ENCODE peak calls at places on chromosomes 11 and 22, in seven cellular contexts. One of them, this sample, is unnamed.
A peak's percentile ranks its signal among the peaks of the same experiment; 100 is the strongest.

GRCh38 chr11:2574043-2574552 is 125.7 kb downstream of the KCNQ1OT1 start:
- DNase-seq in SK-N-SH: no peak
- DNase-seq in GM12878: no peak
- DNase-seq in HCT116: no peak
- DNase-seq in H1: no peak
- DNase-seq in HepG2: no peak
- DNase-seq in K562: no peak
- DNase-seq in this sample: no peak

GRCh38 chr11:118010738-118011461 is 24.7 kb downstream of the IL10RA start:
- DNase-seq in SK-N-SH: no peak
- DNase-seq in GM12878: peak; percentile 86
- DNase-seq in HCT116: no peak
- DNase-seq in H1: no peak
- DNase-seq in HepG2: no peak
- DNase-seq in K562: peak; percentile 55
- DNase-seq in this sample: no peak

GRCh38 chr11:57546869-57547518 is 9.6 kb downstream of the SMTNL1 start:
- DNase-seq in SK-N-SH: peak; percentile 35
- DNase-seq in GM12878: no peak
- DNase-seq in HCT116: no peak
- DNase-seq in H1: no peak
- DNase-seq in HepG2: peak; percentile 75
- DNase-seq in K562: peak; percentile 66
- DNase-seq in this sample: no peak

GRCh38 chr11:21514298-21514697 is 678.6 kb upstream of the ANO5 start:
- DNase-seq in SK-N-SH: peak; percentile 15
- DNase-seq in GM12878: no peak
- DNase-seq in HCT116: no peak
- DNase-seq in H1: no peak
- DNase-seq in HepG2: peak; percentile 1
- DNase-seq in K562: peak; percentile 0
- DNase-seq in this sample: no peak

GRCh38 chr11:46277313-46277622 is 194 bp upstream of the CREB3L1 start:
- DNase-seq in SK-N-SH: no peak
- DNase-seq in GM12878: no peak
- DNase-seq in HCT116: no peak
- DNase-seq in H1: no peak
- DNase-seq in HepG2: no peak
- DNase-seq in K562: peak; percentile 84
- DNase-seq in this sample: no peak

GRCh38 chr22:25165785-25166184 is 33.9 kb upstream of the CRYBB3 start:
- DNase-seq in SK-N-SH: no peak
- DNase-seq in GM12878: no peak
- DNase-seq in HCT116: no peak
- DNase-seq in H1: no peak
- DNase-seq in HepG2: no peak
- DNase-seq in K562: no peak
- DNase-seq in this sample: no peak

GRCh38 chr11:114080219-114080618 is 20.7 kb downstream of the ZBTB16 start:
- DNase-seq in SK-N-SH: no peak
- DNase-seq in GM12878: no peak
- DNase-seq in HCT116: no peak
- DNase-seq in H1: no peak
- DNase-seq in HepG2: no peak
- DNase-seq in K562: no peak
- DNase-seq in this sample: no peak

GRCh38 chr11:134483857-134484256 is 71.8 kb upstream of the B3GAT1 start:
- DNase-seq in SK-N-SH: no peak
- DNase-seq in GM12878: no peak
- DNase-seq in HCT116: no peak
- DNase-seq in H1: no peak
- DNase-seq in HepG2: no peak
- DNase-seq in K562: no peak
- DNase-seq in this sample: no peak

GRCh38 chr11:69113226-69113625 is 42.5 kb upstream of the SMIM38 start:
- DNase-seq in SK-N-SH: no peak
- DNase-seq in GM12878: no peak
- DNase-seq in HCT116: no peak
- DNase-seq in H1: no peak
- DNase-seq in HepG2: no peak
- DNase-seq in K562: no peak
- DNase-seq in this sample: no peak

GRCh38 chr11:76803023-76803422 is 19.9 kb downstream of the TSKU start:
- DNase-seq in SK-N-SH: no peak
- DNase-seq in GM12878: no peak
- DNase-seq in HCT116: no peak
- DNase-seq in H1: no peak
- DNase-seq in HepG2: no peak
- DNase-seq in K562: no peak
- DNase-seq in this sample: no peak

GRCh38 chr22:35355744-35356420 is 25.0 kb upstream of the HMOX1 start:
- DNase-seq in SK-N-SH: no peak
- DNase-seq in GM12878: no peak
- DNase-seq in HCT116: no peak
- DNase-seq in H1: no peak
- DNase-seq in HepG2: no peak
- DNase-seq in K562: no peak
- DNase-seq in this sample: no peak

GRCh38 chr11:74748211-74749126 is at the start of gene RNF169:
- DNase-seq in SK-N-SH: peak; percentile 97
- DNase-seq in GM12878: peak; percentile 90
- DNase-seq in HCT116: peak; percentile 87
- DNase-seq in H1: peak; percentile 84
- DNase-seq in HepG2: peak; percentile 91
- DNase-seq in K562: peak; percentile 96
- DNase-seq in this sample: peak; percentile 80

GRCh38 chr11:43681543-43681942 is 1.0 kb downstream of the HSD17B12 start:
- DNase-seq in SK-N-SH: no peak
- DNase-seq in GM12878: no peak
- DNase-seq in HCT116: no peak
- DNase-seq in H1: no peak
- DNase-seq in HepG2: peak; percentile 27
- DNase-seq in K562: no peak
- DNase-seq in this sample: no peak

GRCh38 chr22:24140357-24140756 is 40.9 kb upstream of the SUSD2 start:
- DNase-seq in SK-N-SH: no peak
- DNase-seq in GM12878: no peak
- DNase-seq in HCT116: no peak
- DNase-seq in H1: no peak
- DNase-seq in HepG2: no peak
- DNase-seq in K562: no peak
- DNase-seq in this sample: no peak

GRCh38 chr22:28600546-28601143 is 79.0 kb downstream of the TTC28 start:
- DNase-seq in SK-N-SH: peak; percentile 25
- DNase-seq in GM12878: no peak
- DNase-seq in HCT116: peak; percentile 24
- DNase-seq in H1: no peak
- DNase-seq in HepG2: peak; percentile 53
- DNase-seq in K562: peak; percentile 48
- DNase-seq in this sample: no peak

GRCh38 chr11:88292156-88292844 is 45.2 kb downstream of the CTSC start:
- DNase-seq in SK-N-SH: peak; percentile 12
- DNase-seq in GM12878: no peak
- DNase-seq in HCT116: peak; percentile 2
- DNase-seq in H1: no peak
- DNase-seq in HepG2: peak; percentile 6
- DNase-seq in K562: no peak
- DNase-seq in this sample: no peak

GRCh38 chr22:43985532-43985931 is 30.3 kb downstream of the SAMM50 start:
- DNase-seq in SK-N-SH: no peak
- DNase-seq in GM12878: no peak
- DNase-seq in HCT116: no peak
- DNase-seq in H1: no peak
- DNase-seq in HepG2: no peak
- DNase-seq in K562: peak; percentile 91
- DNase-seq in this sample: no peak

GRCh38 chr22:32050678-32051515 is 7.8 kb downstream of the SLC5A1 start:
- DNase-seq in SK-N-SH: no peak
- DNase-seq in GM12878: peak; percentile 63
- DNase-seq in HCT116: peak; percentile 95
- DNase-seq in H1: no peak
- DNase-seq in HepG2: peak; percentile 20
- DNase-seq in K562: peak; percentile 46
- DNase-seq in this sample: peak; percentile 43

GRCh38 chr22:17786435-17787158 is 12.3 kb upstream of the BID start:
- DNase-seq in SK-N-SH: no peak
- DNase-seq in GM12878: no peak
- DNase-seq in HCT116: no peak
- DNase-seq in H1: no peak
- DNase-seq in HepG2: peak; percentile 91
- DNase-seq in K562: peak; percentile 94
- DNase-seq in this sample: no peak

GRCh38 chr22:17783773-17784480 is 9.7 kb upstream of the BID start:
- DNase-seq in SK-N-SH: peak; percentile 59
- DNase-seq in GM12878: no peak
- DNase-seq in HCT116: no peak
- DNase-seq in H1: no peak
- DNase-seq in HepG2: no peak
- DNase-seq in K562: no peak
- DNase-seq in this sample: no peak

GRCh38 chr22:17787159-17788022 is 13.1 kb upstream of the BID start:
- DNase-seq in SK-N-SH: no peak
- DNase-seq in GM12878: no peak
- DNase-seq in HCT116: no peak
- DNase-seq in H1: no peak
- DNase-seq in HepG2: no peak
- DNase-seq in K562: no peak
- DNase-seq in this sample: no peak

GRCh38 chr22:17784776-17785175 is 10.5 kb upstream of the BID start:
- DNase-seq in SK-N-SH: no peak
- DNase-seq in GM12878: no peak
- DNase-seq in HCT116: no peak
- DNase-seq in H1: no peak
- DNase-seq in HepG2: no peak
- DNase-seq in K562: no peak
- DNase-seq in this sample: no peak

DNA sequence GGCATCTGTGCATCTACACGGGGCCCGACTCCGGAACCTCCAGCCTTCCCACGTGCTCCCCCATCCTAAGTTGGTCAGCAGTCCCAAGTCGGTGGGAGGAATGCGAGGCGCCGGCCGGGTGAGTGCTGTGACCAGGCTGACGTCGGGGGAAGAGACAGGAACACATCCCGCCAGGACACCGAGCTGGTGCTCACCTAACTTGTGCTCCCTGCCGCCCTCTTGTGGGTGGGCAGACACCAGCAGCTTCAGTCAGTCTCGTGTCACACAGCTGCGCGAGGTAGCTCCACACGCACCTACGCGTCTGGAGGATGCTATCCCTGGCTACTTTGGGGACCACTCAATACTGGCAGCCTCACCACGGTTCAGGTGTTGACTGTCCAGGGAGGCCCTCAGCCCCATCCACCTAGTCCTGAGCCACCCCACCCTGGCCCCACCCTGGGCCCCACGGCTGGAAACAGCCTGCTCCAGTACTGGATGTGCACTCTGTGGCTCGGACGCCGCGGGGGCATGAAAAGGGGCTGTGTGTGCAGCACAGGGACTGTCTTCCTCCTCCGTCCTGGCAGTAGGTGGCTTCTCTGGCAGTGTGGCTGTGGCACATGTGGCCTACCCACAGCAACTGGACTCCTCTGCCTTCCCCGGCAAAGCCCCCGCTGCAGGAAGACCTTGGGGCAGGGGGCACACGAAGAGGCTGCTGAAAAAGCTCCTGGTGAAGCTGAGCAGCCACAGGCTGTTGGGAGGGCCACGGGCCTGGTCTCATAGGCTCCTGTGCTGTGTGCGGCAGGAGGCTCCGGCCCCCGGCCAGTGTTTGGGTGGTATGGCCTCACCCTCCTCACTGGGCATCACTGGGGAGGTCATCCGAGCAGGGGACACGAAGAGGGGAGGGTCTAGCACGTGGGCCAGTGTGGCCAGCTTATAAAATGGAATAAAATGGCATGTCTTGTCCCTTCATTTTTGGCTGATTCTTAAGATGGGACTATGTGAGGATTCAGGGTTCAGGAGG is 11.2 kb upstream of the BID start:
- DNase-seq in SK-N-SH: no peak
- DNase-seq in GM12878: no peak
- DNase-seq in HCT116: peak; percentile 41
- DNase-seq in H1: peak; percentile 74
- DNase-seq in HepG2: peak; percentile 72
- DNase-seq in K562: peak; percentile 91
- DNase-seq in this sample: peak; percentile 47
- TF ChIP-seq SIN3A in SK-N-SH: no peak
- TF ChIP-seq SIN3A in GM12878: no peak
- TF ChIP-seq SIN3A in HCT116: no peak
- TF ChIP-seq SIN3A in H1: no peak
- TF ChIP-seq SIN3A in HepG2: no peak
- TF ChIP-seq SIN3A in K562: no peak
- TF ChIP-seq SIN3A in this sample: no peak

GRCh38 chr11:61594907-61595257 is 14.0 kb upstream of the SYT7 start:
- DNase-seq in SK-N-SH: no peak
- DNase-seq in GM12878: no peak
- DNase-seq in HCT116: no peak
- DNase-seq in H1: no peak
- DNase-seq in HepG2: no peak
- DNase-seq in K562: no peak
- DNase-seq in this sample: no peak
- H3K27ac ChIP-seq in SK-N-SH: no peak overlapping the region
- H3K27ac ChIP-seq in GM12878: no peak overlapping the region
- H3K27ac ChIP-seq in HCT116: no peak overlapping the region
- H3K27ac ChIP-seq in H1: no peak overlapping the region
- H3K27ac ChIP-seq in HepG2: no peak overlapping the region
- H3K27ac ChIP-seq in K562: no peak overlapping the region
- H3K27ac ChIP-seq in this sample: no peak overlapping the region

DNA sequence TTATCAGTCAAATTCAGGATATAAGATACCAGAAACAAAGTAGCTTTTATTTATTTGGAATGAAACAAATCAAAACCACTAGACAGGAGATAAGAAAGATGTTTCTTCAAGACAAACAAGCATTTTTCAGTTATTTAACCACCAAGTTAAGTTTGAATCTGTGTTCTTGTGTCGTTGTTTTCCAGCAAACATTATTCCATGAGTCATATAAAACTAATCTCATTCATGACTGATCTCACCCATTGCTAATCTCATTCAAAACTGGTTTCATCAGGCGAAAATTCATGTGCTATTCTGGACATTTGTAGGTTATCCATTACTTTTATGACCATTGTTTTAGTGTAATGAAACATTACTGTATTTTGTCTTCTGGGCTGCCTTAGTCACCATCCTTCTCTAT is 221.7 kb downstream of the DDX10 start:
- DNase-seq in SK-N-SH: no peak
- DNase-seq in GM12878: no peak
- DNase-seq in HCT116: no peak
- DNase-seq in H1: no peak
- DNase-seq in HepG2: no peak
- DNase-seq in K562: no peak
- DNase-seq in this sample: no peak
- TF ChIP-seq SIN3A in SK-N-SH: no peak
- TF ChIP-seq SIN3A in GM12878: no peak
- TF ChIP-seq SIN3A in HCT116: no peak
- TF ChIP-seq SIN3A in H1: no peak
- TF ChIP-seq SIN3A in HepG2: no peak
- TF ChIP-seq SIN3A in K562: no peak
- TF ChIP-seq SIN3A in this sample: no peak

DNA sequence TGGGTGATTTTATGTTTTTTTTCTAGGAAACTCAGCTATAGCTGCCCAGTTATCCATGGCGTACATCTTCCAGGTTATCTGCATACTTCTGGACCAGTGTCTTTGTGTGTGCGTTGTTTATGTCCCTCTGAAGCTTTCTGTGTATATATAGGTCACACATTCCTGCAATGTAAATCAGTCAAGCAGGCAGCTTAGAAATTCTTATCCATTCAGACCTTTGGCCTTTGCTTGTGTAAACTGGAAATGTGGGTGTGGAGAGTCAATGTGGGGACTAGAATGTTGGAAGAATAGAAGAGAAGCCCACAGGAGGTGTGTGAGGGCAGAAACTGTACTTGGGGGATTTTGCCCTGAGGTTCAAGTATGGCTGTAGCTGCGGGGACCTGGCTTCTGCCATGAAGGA is 51.7 kb downstream of the BARX2 start:
- DNase-seq in SK-N-SH: no peak
- DNase-seq in GM12878: no peak
- DNase-seq in HCT116: no peak
- DNase-seq in H1: no peak
- DNase-seq in HepG2: peak; percentile 76
- DNase-seq in K562: no peak
- DNase-seq in this sample: no peak
- H3K27ac ChIP-seq in SK-N-SH: no peak overlapping the region
- H3K27ac ChIP-seq in GM12878: no peak overlapping the region
- H3K27ac ChIP-seq in HCT116: no peak overlapping the region
- H3K27ac ChIP-seq in H1: no peak overlapping the region
- H3K27ac ChIP-seq in HepG2: peak overlapping the region; percentile 7
- H3K27ac ChIP-seq in K562: no peak overlapping the region
- H3K27ac ChIP-seq in this sample: no peak overlapping the region